ENCODE peak calls at places on chromosomes 5 and 9, in ten cellular contexts. Z, I, P, T, G, B, D, U, S and X are unnamed samples.

GRCh38 chr5:111013011-111013410 is 58.5 kb upstream of the TSLP start:
- DNase-seq in Z (no peak), I (peak), P (no peak), T (no peak), G (no peak), B (no peak), D (no peak), U (no peak), S (no peak), X (no peak)

GRCh38 chr5:102540251-102540812 is 41.5 kb upstream of the SLCO6A1 start:
- DNase-seq in Z (no peak), I (no peak), P (no peak), T (no peak), G (no peak), B (no peak), D (no peak), U (no peak), S (no peak), X (no peak)

GRCh38 chr5:41416336-41416735 is 94.1 kb downstream of the PLCXD3 start:
- DNase-seq in Z (no peak), I (no peak), P (no peak), T (no peak), G (no peak), B (no peak), D (no peak), U (no peak), S (no peak), X (no peak)

GRCh38 chr5:126972062-126972895 is 58.1 kb downstream of the MARCHF3 start:
- DNase-seq in Z (no peak), I (no peak), P (no peak), T (no peak), G (no peak), B (peak), D (no peak), U (no peak), S (no peak), X (no peak)

GRCh38 chr9:4837126-4837767 is 44.5 kb downstream of the RCL1 start:
- DNase-seq in Z (no peak), I (peak), P (no peak), T (no peak), G (no peak), B (peak), D (no peak), U (no peak), S (no peak), X (no peak)

GRCh38 chr5:122982376-122982775 is 54.1 kb downstream of the PPIC start:
- DNase-seq in Z (no peak), I (no peak), P (no peak), T (no peak), G (no peak), B (no peak), D (no peak), U (no peak), S (no peak), X (no peak)

GRCh38 chr5:39566891-39567290 is 142.1 kb upstream of the DAB2 start:
- DNase-seq in Z (no peak), I (no peak), P (no peak), T (no peak), G (no peak), B (no peak), D (no peak), U (no peak), S (no peak), X (no peak)

GRCh38 chr5:93789173-93790070 is 48.0 kb upstream of the POU5F2 start:
- DNase-seq in Z (no peak), I (peak), P (no peak), T (no peak), G (no peak), B (no peak), D (no peak), U (no peak), S (no peak), X (no peak)

GRCh38 chr5:172835246-172836030 is 1.4 kb downstream of the ERGIC1 start:
- DNase-seq in Z (no peak), I (no peak), P (no peak), T (no peak), G (no peak), B (no peak), D (no peak), U (no peak), S (no peak), X (no peak)

GRCh38 chr5:14109041-14109747 is 33.9 kb upstream of the TRIO start:
- DNase-seq in Z (no peak), I (peak), P (no peak), T (no peak), G (no peak), B (no peak), D (no peak), U (no peak), S (no peak), X (no peak)

GRCh38 chr5:150848271-150848670 is 1.9 kb downstream of the IRGM start:
- DNase-seq in Z (no peak), I (peak), P (no peak), T (no peak), G (no peak), B (no peak), D (no peak), U (no peak), S (no peak), X (no peak)

GRCh38 chr9:134065720-134066419 is 2.0 kb downstream of the BRD3 start:
- DNase-seq in Z (peak), I (peak), P (no peak), T (no peak), G (peak), B (peak), D (peak), U (no peak), S (no peak), X (peak)

GRCh38 chr9:110765926-110766325 is 97.3 kb downstream of the MUSK start:
- DNase-seq in Z (no peak), I (no peak), P (no peak), T (no peak), G (no peak), B (no peak), D (no peak), U (no peak), S (no peak), X (no peak)

GRCh38 chr9:125296843-125297372 is 35.3 kb downstream of the GAPVD1 start:
- DNase-seq in Z (no peak), I (peak), P (no peak), T (no peak), G (no peak), B (peak), D (no peak), U (no peak), S (no peak), X (no peak)

GRCh38 chr9:129494113-129494789 is 126.7 kb downstream of the C9orf50 start:
- DNase-seq in Z (peak), I (no peak), P (no peak), T (no peak), G (no peak), B (no peak), D (no peak), U (no peak), S (no peak), X (no peak)

GRCh38 chr5:150081541-150082283 is 4.6 kb downstream of the CSF1R start:
- DNase-seq in Z (peak), I (no peak), P (peak), T (no peak), G (no peak), B (no peak), D (peak), U (no peak), S (no peak), X (no peak)

GRCh38 chr5:176573564-176574296 is 24.6 kb downstream of the CDHR2 start:
- DNase-seq in Z (peak), I (no peak), P (peak), T (peak), G (peak), B (peak), D (peak), U (no peak), S (peak), X (peak)

GRCh38 chr5:2266668-2267240 is 384.0 kb upstream of the IRX4 start:
- DNase-seq in Z (no peak), I (no peak), P (no peak), T (no peak), G (no peak), B (no peak), D (no peak), U (no peak), S (no peak), X (no peak)

GRCh38 chr5:126695081-126695480 is 81.9 kb upstream of the LMNB1 start:
- DNase-seq in Z (no peak), I (no peak), P (no peak), T (no peak), G (no peak), B (no peak), D (no peak), U (no peak), S (no peak), X (no peak)

GRCh38 chr9:85212209-85212608 is 529.5 kb downstream of the AGTPBP1 start:
- DNase-seq in Z (no peak), I (peak), P (no peak), T (no peak), G (no peak), B (no peak), D (no peak), U (no peak), S (no peak), X (no peak)

GRCh38 chr9:112050544-112051475 is 124.3 kb downstream of the SUSD1 start:
- DNase-seq in Z (no peak), I (peak), P (no peak), T (no peak), G (no peak), B (peak), D (no peak), U (no peak), S (no peak), X (no peak)

GRCh38 chr9:677461-678097 is 163.9 kb upstream of the DMRT1 start:
- DNase-seq in Z (no peak), I (peak), P (no peak), T (no peak), G (no peak), B (peak), D (no peak), U (no peak), S (no peak), X (no peak)

GRCh38 chr5:136906545-136906944 is 541.2 kb upstream of the TRPC7 start:
- DNase-seq in Z (no peak), I (no peak), P (no peak), T (no peak), G (no peak), B (no peak), D (no peak), U (no peak), S (no peak), X (no peak)

GRCh38 chr5:77358566-77359205 is 133.4 kb downstream of the WDR41 start:
- DNase-seq in Z (no peak), I (peak), P (no peak), T (no peak), G (no peak), B (no peak), D (no peak), U (no peak), S (no peak), X (no peak)

GRCh38 chr5:134175874-134176522 is 752 bp downstream of the SKP1 start:
- DNase-seq in Z (no peak), I (peak), P (no peak), T (peak), G (no peak), B (no peak), D (peak), U (no peak), S (no peak), X (no peak)

GRCh38 chr5:146680846-146681585 is 165.0 kb upstream of the GPR151 start:
- DNase-seq in Z (no peak), I (no peak), P (no peak), T (no peak), G (no peak), B (no peak), D (no peak), U (no peak), S (no peak), X (no peak)

GRCh38 chr9:19410594-19410993 is 1.8 kb downstream of the ACER2 start:
- DNase-seq in Z (no peak), I (no peak), P (no peak), T (no peak), G (no peak), B (no peak), D (no peak), U (no peak), S (no peak), X (no peak)

GRCh38 chr5:58258984-58259684 is 200.8 kb downstream of the PLK2 start:
- DNase-seq in Z (no peak), I (no peak), P (no peak), T (no peak), G (no peak), B (no peak), D (no peak), U (no peak), S (no peak), X (no peak)

GRCh38 chr5:160390787-160391696 is 8.8 kb downstream of the FAM200C start:
- DNase-seq in Z (no peak), I (peak), P (no peak), T (no peak), G (no peak), B (peak), D (no peak), U (no peak), S (no peak), X (no peak)
- TF ChIP-seq CTCF in Z (peak), I (peak), P (peak), T (peak), G (peak), B (peak), D (peak), U (peak), S (peak), X (peak)

GRCh38 chr9:126684345-126684744 is 70.6 kb downstream of the LMX1B start:
- DNase-seq in Z (no peak), I (no peak), P (no peak), T (no peak), G (no peak), B (no peak), D (no peak), U (no peak), S (no peak), X (no peak)
- TF ChIP-seq CTCF in Z (no peak), I (no peak), P (no peak), T (no peak), G (no peak), B (no peak), D (no peak), U (no peak), S (no peak), X (no peak)

GRCh38 chr9:34048730-34049629 is at the start of gene UBAP2:
- DNase-seq in Z (peak), I (peak), P (peak), T (peak), G (peak), B (peak), D (peak), U (peak), S (peak), X (peak)
- TF ChIP-seq CTCF in Z (no peak), I (no peak), P (no peak), T (no peak), G (peak), B (peak), D (peak), U (no peak), S (no peak), X (no peak)

GRCh38 chr5:81675420-81675819 is 75.5 kb downstream of the SSBP2 start:
- DNase-seq in Z (no peak), I (no peak), P (no peak), T (no peak), G (no peak), B (no peak), D (no peak), U (no peak), S (no peak), X (no peak)
- TF ChIP-seq CTCF in Z (no peak), I (no peak), P (no peak), T (no peak), G (no peak), B (no peak), D (no peak), U (no peak), S (no peak), X (no peak)